ENCODE peak calls at places on chromosomes 2 and 18, in five cellular contexts. E is GM23338, G is PC-9, Q is IMR-90, M is HCT116. R is an unnamed sample. For H3K4me1, the result is how much of the 10 kb centered on the place peaks cover.

GRCh38 chr2:141399270-141399669 is 731.5 kb downstream of the LRP1B start:
- DNase-seq in E (peak), G (no peak), Q (peak), M (no peak), R (no peak)

GRCh38 chr18:50312296-50313030 is 25.0 kb upstream of the CXXC1 start:
- DNase-seq in E (no peak), G (no peak), Q (no peak), M (no peak), R (no peak)

GRCh38 chr2:172977330-172978052 is 98.2 kb upstream of the MAP3K20 start:
- DNase-seq in E (peak), G (no peak), Q (no peak), M (no peak), R (no peak)

GRCh38 chr2:184875911-184876310 is 277.6 kb downstream of the ZNF804A start:
- DNase-seq in E (peak), G (no peak), Q (no peak), M (no peak), R (no peak)

GRCh38 chr2:199261936-199262335 is 195.8 kb downstream of the SATB2 start:
- DNase-seq in E (no peak), G (no peak), Q (no peak), M (no peak), R (no peak)

GRCh38 chr2:58064136-58064535 is 17.5 kb downstream of the VRK2 start:
- DNase-seq in E (no peak), G (no peak), Q (no peak), M (no peak), R (no peak)

GRCh38 chr18:40878371-40878770 is 1076.7 kb upstream of the PIK3C3 start:
- DNase-seq in E (peak), G (no peak), Q (no peak), M (no peak), R (no peak)

GRCh38 chr2:19722486-19723420 is 179.0 kb downstream of the TTC32 start:
- DNase-seq in E (no peak), G (no peak), Q (no peak), M (no peak), R (no peak)

GRCh38 chr2:226903179-226903578 is 67.3 kb downstream of the RHBDD1 start:
- DNase-seq in E (no peak), G (no peak), Q (peak), M (no peak), R (peak)

GRCh38 chr18:54269924-54270844 is 867 bp downstream of the POLI start:
- DNase-seq in E (peak), G (peak), Q (peak), M (peak), R (peak)

GRCh38 chr2:106561356-106561755 is 74.2 kb downstream of the CD8B2 start:
- DNase-seq in E (no peak), G (no peak), Q (no peak), M (no peak), R (no peak)

GRCh38 chr2:129275706-129276105 is 703.8 kb upstream of the RAB6C start:
- DNase-seq in E (no peak), G (no peak), Q (no peak), M (no peak), R (no peak)

GRCh38 chr2:26849056-26850001 is 1.4 kb downstream of the DPYSL5 start:
- DNase-seq in E (peak), G (no peak), Q (no peak), M (no peak), R (no peak)

GRCh38 chr2:96117701-96118588 is 1.6 kb upstream of the ADRA2B start:
- DNase-seq in E (peak), G (peak), Q (no peak), M (no peak), R (no peak)

GRCh38 chr2:54928719-54929118 is 121.5 kb downstream of the RTN4 start:
- DNase-seq in E (no peak), G (no peak), Q (no peak), M (no peak), R (peak)

GRCh38 chr2:237819231-237819630 is 20.7 kb downstream of the RBM44 start:
- DNase-seq in E (no peak), G (no peak), Q (peak), M (no peak), R (no peak)

GRCh38 chr2:180564051-180564450 is 416.4 kb upstream of the UBE2E3 start:
- DNase-seq in E (no peak), G (no peak), Q (no peak), M (no peak), R (no peak)

GRCh38 chr2:10372195-10372861 is 69.6 kb downstream of the HPCAL1 start:
- DNase-seq in E (no peak), G (no peak), Q (no peak), M (no peak), R (no peak)

GRCh38 chr2:131413148-131413747 is 49.3 kb upstream of the RAB6D start:
- DNase-seq in E (peak), G (no peak), Q (peak), M (peak), R (no peak)

GRCh38 chr18:8124232-8125146 is 484.7 kb upstream of the RAB12 start:
- DNase-seq in E (no peak), G (no peak), Q (no peak), M (no peak), R (peak)

GRCh38 chr2:6777626-6778025 is 88.1 kb downstream of the CMPK2 start:
- DNase-seq in E (no peak), G (no peak), Q (no peak), M (no peak), R (no peak)

GRCh38 chr2:33344230-33344629 is 132.2 kb upstream of the RASGRP3 start:
- DNase-seq in E (no peak), G (no peak), Q (no peak), M (no peak), R (no peak)

GRCh38 chr2:176118606-176119370 is 2.2 kb downstream of the HOXD10 start:
- DNase-seq in E (peak), G (no peak), Q (no peak), M (peak), R (no peak)

GRCh38 chr18:41955688-41956087 is 654 bp downstream of the PIK3C3 start:
- DNase-seq in E (no peak), G (no peak), Q (no peak), M (no peak), R (no peak)

GRCh38 chr2:230416061-230416721 is at the start of gene SP100:
- DNase-seq in E (peak), G (peak), Q (peak), M (peak), R (peak)

GRCh38 chr2:70995227-70995729 is 605 bp upstream of the TEX261 start:
- DNase-seq in E (peak), G (peak), Q (peak), M (peak), R (peak)

GRCh38 chr2:210553371-210553770 is 3.0 kb upstream of the CPS1 start:
- DNase-seq in E (no peak), G (peak), Q (no peak), M (no peak), R (peak)

GRCh38 chr2:134228493-134228903 is 25.4 kb upstream of the MGAT5 start:
- DNase-seq in E (peak), G (no peak), Q (no peak), M (no peak), R (no peak)

GRCh38 chr2:118747066-118747465 is 100.4 kb downstream of the EN1 start:
- DNase-seq in E (no peak), G (no peak), Q (no peak), M (no peak), R (peak)

GRCh38 chr2:203869610-203870042 is 2.1 kb downstream of the CTLA4 start:
- DNase-seq in E (no peak), G (no peak), Q (no peak), M (no peak), R (no peak)

GRCh38 chr2:121625953-121626352 is 23.3 kb downstream of the CLASP1 start:
- DNase-seq in E (no peak), G (no peak), Q (no peak), M (no peak), R (no peak)

GRCh38 chr2:133422946-133423345 is 145.3 kb downstream of the NCKAP5 start:
- DNase-seq in E (no peak), G (no peak), Q (peak), M (no peak), R (peak)

GRCh38 chr2:229920011-229920781 is 1.6 kb downstream of the TRIP12 start:
- DNase-seq in E (no peak), G (no peak), Q (no peak), M (no peak), R (no peak)

GRCh38 chr18:57898506-57899124 is 95.5 kb upstream of the ATP8B1 start:
- DNase-seq in E (no peak), G (peak), Q (peak), M (no peak), R (peak)

GRCh38 chr2:42459296-42459695 is 34.5 kb downstream of the KCNG3 start:
- DNase-seq in E (no peak), G (no peak), Q (no peak), M (no peak), R (no peak)

GRCh38 chr18:51066273-51066672 is 36.3 kb downstream of the SMAD4 start:
- DNase-seq in E (no peak), G (no peak), Q (peak), M (no peak), R (no peak)

GRCh38 chr2:75199428-75200011 is at the start of gene TACR1:
- DNase-seq in E (peak), G (peak), Q (peak), M (no peak), R (peak)
- TF ChIP-seq CTCF in E (peak), G (peak), Q (peak), M (no peak), R (peak)

DNA sequence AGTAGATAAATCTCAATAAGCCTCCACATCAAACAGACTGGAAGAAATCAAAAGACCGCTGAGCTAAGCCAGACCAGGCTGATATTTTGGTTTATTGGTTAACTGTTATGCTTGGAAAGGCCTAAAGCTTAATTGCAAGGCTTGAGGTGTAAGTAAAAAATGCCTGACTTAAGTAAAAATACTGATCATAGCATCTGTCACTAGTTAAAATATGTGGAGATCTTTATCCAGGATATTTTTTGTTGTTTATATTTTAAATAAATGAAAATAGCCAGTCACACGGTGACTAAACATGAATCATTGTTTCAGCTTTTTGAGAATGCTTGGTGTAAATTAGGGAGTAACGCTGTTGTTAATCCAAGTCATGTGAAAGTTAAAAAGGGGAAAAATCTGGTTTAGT is 127.9 kb downstream of the THADA start:
- DNase-seq in E (no peak), G (peak), Q (peak), M (no peak), R (peak)
- H3K4me1 ChIP-seq in E (under half), G (half or more), Q (under half), M (half or more), R (under half)

DNA sequence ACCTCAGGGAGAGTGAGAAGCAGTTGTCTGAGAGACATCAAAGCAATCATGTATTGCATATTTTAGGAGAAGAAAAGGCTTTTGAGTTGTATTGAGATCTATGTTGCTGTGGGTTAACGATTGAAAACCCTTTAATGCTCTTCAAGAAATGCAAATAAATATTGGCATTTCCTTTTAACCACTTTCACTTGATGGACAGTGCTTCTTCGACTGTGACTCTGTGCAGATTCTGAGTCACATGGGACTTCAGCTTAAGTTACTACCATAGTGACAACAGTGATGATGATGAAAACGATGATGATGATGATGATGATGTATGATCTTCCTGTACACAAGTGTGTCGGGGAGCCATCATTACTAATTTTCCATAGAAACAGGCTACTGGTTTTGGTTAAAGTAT is 181.8 kb downstream of the AKAIN1 start:
- DNase-seq in E (no peak), G (no peak), Q (no peak), M (no peak), R (no peak)
- TF ChIP-seq CTCF in E (no peak), G (no peak), Q (no peak), M (no peak), R (no peak)

GRCh38 chr2:168224346-168224745 is 23.0 kb downstream of the STK39 start:
- DNase-seq in E (no peak), G (no peak), Q (no peak), M (no peak), R (no peak)
- H3K4me1 ChIP-seq in E (under half), G (under half), Q (under half), M (half or more), R (under half)

GRCh38 chr18:22336406-22336805 is 81.3 kb downstream of the CTAGE1 start:
- DNase-seq in E (no peak), G (no peak), Q (no peak), M (no peak), R (no peak)

GRCh38 chr18:22337311-22337710 is 80.4 kb downstream of the CTAGE1 start:
- DNase-seq in E (no peak), G (no peak), Q (no peak), M (no peak), R (no peak)

GRCh38 chr18:22330508-22330907 is 87.2 kb downstream of the CTAGE1 start:
- DNase-seq in E (peak), G (no peak), Q (no peak), M (no peak), R (no peak)

GRCh38 chr18:22335644-22336275 is 82.0 kb downstream of the CTAGE1 start:
- DNase-seq in E (no peak), G (no peak), Q (no peak), M (no peak), R (no peak)

DNA sequence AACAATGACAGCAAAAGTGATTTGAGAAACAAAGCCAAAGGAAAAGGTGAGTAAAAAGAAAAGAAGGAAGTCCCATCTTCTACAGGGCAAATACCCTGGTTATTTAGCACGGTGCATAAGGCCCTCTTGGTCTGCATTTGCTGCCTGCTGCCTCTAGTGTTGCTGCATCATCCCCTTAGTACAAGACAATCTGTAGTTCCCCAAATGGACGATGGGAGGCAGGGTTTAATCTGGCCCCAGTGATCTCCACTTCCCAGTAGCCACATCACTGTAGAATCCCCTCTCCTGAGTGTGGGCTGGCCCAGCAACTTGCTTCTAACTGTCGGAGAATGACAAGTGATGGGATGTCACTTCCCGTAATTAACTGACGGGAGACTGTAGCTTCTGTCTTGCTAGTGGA is 85.1 kb downstream of the CTAGE1 start:
- DNase-seq in E (peak), G (no peak), Q (no peak), M (no peak), R (no peak)
- TF ChIP-seq CTCF in E (peak), G (no peak), Q (peak), M (peak), R (peak)

GRCh38 chr2:2795438-2796091 is 464.5 kb upstream of the MYT1L start:
- DNase-seq in E (no peak), G (no peak), Q (no peak), M (no peak), R (no peak)
- H3K4me1 ChIP-seq in E (under half), G (under half), Q (under half), M (under half), R (under half)

DNA sequence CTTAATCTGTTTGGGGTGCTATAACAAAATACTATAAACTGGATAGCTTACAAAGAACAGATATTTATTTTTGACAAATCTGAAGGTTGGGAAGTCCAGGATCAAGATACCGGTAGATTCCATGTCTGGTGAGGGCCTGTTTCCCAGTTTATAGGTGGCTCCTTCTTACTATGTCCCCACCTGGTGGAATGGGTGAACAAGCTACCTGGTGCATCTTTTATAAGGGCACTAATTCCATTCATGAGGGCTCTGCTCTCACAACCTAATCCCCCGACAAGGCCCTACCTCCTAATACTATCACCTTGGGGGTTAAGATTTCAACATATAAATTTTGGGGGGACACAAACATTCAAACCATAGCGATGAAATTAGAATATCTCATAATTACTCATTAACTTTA is 15.6 kb upstream of the NEMP2 start:
- DNase-seq in E (peak), G (no peak), Q (no peak), M (no peak), R (no peak)
- TF ChIP-seq CTCF in E (peak), G (no peak), Q (no peak), M (no peak), R (peak)

GRCh38 chr2:69306897-69307695 is 79.9 kb downstream of the GFPT1 start:
- DNase-seq in E (peak), G (peak), Q (peak), M (peak), R (no peak)
- H3K4me1 ChIP-seq in E (under half), G (under half), Q (under half), M (under half), R (under half)

R was measured in foreskin keratinocyte.